ENCODE peak calls at places on chromosomes 7 and 10, in five cellular contexts. S is CD4-positive, alpha-beta T cell; B is lower leg skin; F is HCT116; R is SJSA1. C is an unnamed sample.

GRCh38 chr10:21989453-21990154 is 13.9 kb downstream of the DNAJC1 start:
- DNase-seq in S (peak), B (no peak), F (peak), R (no peak), C (peak)

GRCh38 chr7:156493942-156494341 is 146.6 kb upstream of the RNF32 start:
- DNase-seq in S (no peak), B (no peak), F (no peak), R (no peak), C (no peak)

GRCh38 chr10:109556399-109556798 is 366.9 kb downstream of the XPNPEP1 start:
- DNase-seq in S (no peak), B (no peak), F (no peak), R (no peak), C (no peak)

GRCh38 chr10:116000151-116000550 is 272.9 kb downstream of the GFRA1 start:
- DNase-seq in S (no peak), B (no peak), F (no peak), R (no peak), C (no peak)

GRCh38 chr7:19464241-19464640 is 244.6 kb downstream of the POLR1F start:
- DNase-seq in S (no peak), B (no peak), F (no peak), R (no peak), C (no peak)

GRCh38 chr7:78828317-78828716 is 625.1 kb downstream of the MAGI2 start:
- DNase-seq in S (no peak), B (no peak), F (no peak), R (no peak), C (no peak)

GRCh38 chr7:50662059-50662689 is 97.0 kb upstream of the DDC start:
- DNase-seq in S (no peak), B (peak), F (no peak), R (no peak), C (no peak)

GRCh38 chr10:3537518-3537917 is 247.5 kb downstream of the KLF6 start:
- DNase-seq in S (no peak), B (no peak), F (no peak), R (no peak), C (no peak)

GRCh38 chr7:32058017-32058416 is 12.2 kb downstream of the PDE1C start:
- DNase-seq in S (no peak), B (no peak), F (no peak), R (no peak), C (no peak)

GRCh38 chr10:88161070-88161469 is 297.6 kb downstream of the PTEN start:
- DNase-seq in S (no peak), B (no peak), F (no peak), R (no peak), C (no peak)

GRCh38 chr10:93475871-93476270 is 6.3 kb downstream of the MYOF start:
- DNase-seq in S (no peak), B (no peak), F (peak), R (peak), C (no peak)

C was measured in tibial nerve.